ENCODE peak calls at places on chromosomes 16 and 17, in six cellular contexts. One of them, this sample, is unnamed.

GRCh38 chr17:280901-281300 is 71.7 kb downstream of the RPH3AL start:
- DNase-seq in cardiac fibroblast: no peak
- DNase-seq in H9: no peak
- DNase-seq in T-helper 1 cell: no peak
- DNase-seq in caudate nucleus: no peak
- DNase-seq in naive thymus-derived CD8-positive, alpha-beta T cell: no peak
- DNase-seq in this sample: no peak

GRCh38 chr16:66511615-66512500 is 38.1 kb downstream of the TK2 start:
- DNase-seq in naive thymus-derived CD8-positive, alpha-beta T cell: no peak
- DNase-seq in T-helper 1 cell: no peak
- DNase-seq in caudate nucleus: no peak
- DNase-seq in cardiac fibroblast: peak
- DNase-seq in H9: peak
- DNase-seq in this sample: peak

GRCh38 chr16:401468-402348 is at the start of gene DECR2:
- DNase-seq in H9: peak
- DNase-seq in caudate nucleus: peak
- DNase-seq in naive thymus-derived CD8-positive, alpha-beta T cell: peak
- DNase-seq in T-helper 1 cell: peak
- DNase-seq in cardiac fibroblast: peak
- DNase-seq in this sample: peak

GRCh38 chr17:65099941-65100315 is 37.2 kb upstream of the RGS9 start:
- DNase-seq in cardiac fibroblast: peak
- DNase-seq in naive thymus-derived CD8-positive, alpha-beta T cell: no peak
- DNase-seq in H9: peak
- DNase-seq in T-helper 1 cell: no peak
- DNase-seq in caudate nucleus: no peak
- DNase-seq in this sample: peak

GRCh38 chr16:57588821-57589220 is 39.6 kb upstream of the ADGRG1 start:
- DNase-seq in cardiac fibroblast: no peak
- DNase-seq in T-helper 1 cell: no peak
- DNase-seq in H9: no peak
- DNase-seq in naive thymus-derived CD8-positive, alpha-beta T cell: no peak
- DNase-seq in caudate nucleus: no peak
- DNase-seq in this sample: no peak

GRCh38 chr17:39634384-39634871 is 2.5 kb upstream of the STARD3 start:
- DNase-seq in H9: no peak
- DNase-seq in naive thymus-derived CD8-positive, alpha-beta T cell: peak
- DNase-seq in caudate nucleus: no peak
- DNase-seq in cardiac fibroblast: peak
- DNase-seq in T-helper 1 cell: no peak
- DNase-seq in this sample: peak

GRCh38 chr17:72683506-72684404 is 408.7 kb downstream of the SLC39A11 start:
- DNase-seq in naive thymus-derived CD8-positive, alpha-beta T cell: no peak
- DNase-seq in H9: no peak
- DNase-seq in cardiac fibroblast: peak
- DNase-seq in T-helper 1 cell: no peak
- DNase-seq in caudate nucleus: no peak
- DNase-seq in this sample: peak

GRCh38 chr16:21277927-21278706 is at the start of gene CRYM:
- DNase-seq in T-helper 1 cell: no peak
- DNase-seq in H9: peak
- DNase-seq in naive thymus-derived CD8-positive, alpha-beta T cell: peak
- DNase-seq in caudate nucleus: peak
- DNase-seq in cardiac fibroblast: peak
- DNase-seq in this sample: no peak

GRCh38 chr16:86584726-86585721 is 6.7 kb downstream of the FOXL1 start:
- DNase-seq in H9: no peak
- DNase-seq in naive thymus-derived CD8-positive, alpha-beta T cell: no peak
- DNase-seq in cardiac fibroblast: peak
- DNase-seq in caudate nucleus: no peak
- DNase-seq in T-helper 1 cell: no peak
- DNase-seq in this sample: peak

GRCh38 chr17:7888184-7888920 is at the start of gene CHD3:
- DNase-seq in H9: peak
- DNase-seq in cardiac fibroblast: peak
- DNase-seq in T-helper 1 cell: no peak
- DNase-seq in naive thymus-derived CD8-positive, alpha-beta T cell: peak
- DNase-seq in caudate nucleus: no peak
- DNase-seq in this sample: no peak

GRCh38 chr17:80187090-80187489 is 17.3 kb downstream of the CARD14 start:
- DNase-seq in caudate nucleus: no peak
- DNase-seq in H9: no peak
- DNase-seq in naive thymus-derived CD8-positive, alpha-beta T cell: no peak
- DNase-seq in T-helper 1 cell: no peak
- DNase-seq in cardiac fibroblast: peak
- DNase-seq in this sample: no peak

GRCh38 chr16:88645941-88646340 is 4.9 kb downstream of the CYBA start:
- DNase-seq in naive thymus-derived CD8-positive, alpha-beta T cell: no peak
- DNase-seq in T-helper 1 cell: no peak
- DNase-seq in H9: no peak
- DNase-seq in cardiac fibroblast: no peak
- DNase-seq in caudate nucleus: no peak
- DNase-seq in this sample: no peak

GRCh38 chr17:4998027-4998665 is 396 bp downstream of the KIF1C start:
- DNase-seq in caudate nucleus: no peak
- DNase-seq in T-helper 1 cell: no peak
- DNase-seq in naive thymus-derived CD8-positive, alpha-beta T cell: peak
- DNase-seq in H9: peak
- DNase-seq in cardiac fibroblast: peak
- DNase-seq in this sample: no peak

GRCh38 chr17:66855204-66855603 is 20.3 kb downstream of the CACNG5 start:
- DNase-seq in caudate nucleus: no peak
- DNase-seq in H9: peak
- DNase-seq in cardiac fibroblast: peak
- DNase-seq in T-helper 1 cell: no peak
- DNase-seq in naive thymus-derived CD8-positive, alpha-beta T cell: no peak
- DNase-seq in this sample: no peak

GRCh38 chr17:17366235-17366634 is 63.1 kb downstream of the NT5M start:
- DNase-seq in H9: no peak
- DNase-seq in T-helper 1 cell: no peak
- DNase-seq in caudate nucleus: no peak
- DNase-seq in cardiac fibroblast: no peak
- DNase-seq in naive thymus-derived CD8-positive, alpha-beta T cell: no peak
- DNase-seq in this sample: no peak

GRCh38 chr17:67358612-67359011 is 7.8 kb downstream of the PSMD12 start:
- DNase-seq in cardiac fibroblast: peak
- DNase-seq in naive thymus-derived CD8-positive, alpha-beta T cell: no peak
- DNase-seq in T-helper 1 cell: no peak
- DNase-seq in H9: no peak
- DNase-seq in caudate nucleus: no peak
- DNase-seq in this sample: no peak

This sample was measured in HFFc6.